ENCODE peak calls at places on chromosome X, in four cellular contexts. R, T, A and B are unnamed samples. For H3K4me1, the result is how much of the 10 kb centered on the place peaks cover.

GRCh38 chrX:19593684-19594083 is 78.4 kb upstream of the MAP3K15 start:
- DNase-seq in R (peak), T (peak), A (peak), B (no peak)

GRCh38 chrX:120419465-120419864 is 49.6 kb downstream of the LAMP2 start:
- DNase-seq in R (no peak), T (peak), A (no peak), B (no peak)

GRCh38 chrX:88613338-88613737 is 133.7 kb upstream of the CPXCR1 start:
- DNase-seq in R (no peak), T (no peak), A (peak), B (no peak)

GRCh38 chrX:67545772-67546495 is 2.1 kb downstream of the AR start:
- DNase-seq in R (peak), T (no peak), A (peak), B (peak)

GRCh38 chrX:5733483-5733882 is 495.2 kb downstream of the NLGN4X start:
- DNase-seq in R (no peak), T (no peak), A (no peak), B (no peak)

GRCh38 chrX:129686422-129686948 is 31.7 kb upstream of the APLN start:
- DNase-seq in R (peak), T (no peak), A (no peak), B (peak)

GRCh38 chrX:74779175-74779574 is 146.1 kb downstream of the NEXMIF start:
- DNase-seq in R (no peak), T (no peak), A (no peak), B (no peak)

GRCh38 chrX:133645251-133645650 is 230.0 kb upstream of the GPC4 start:
- DNase-seq in R (peak), T (no peak), A (no peak), B (no peak)

GRCh38 chrX:67725471-67725870 is 181.7 kb downstream of the AR start:
- DNase-seq in R (no peak), T (no peak), A (no peak), B (no peak)

GRCh38 chrX:121260568-121261240 is 213.3 kb downstream of the GLUD2 start:
- DNase-seq in R (no peak), T (no peak), A (no peak), B (no peak)

GRCh38 chrX:17818729-17819128 is 42.4 kb downstream of the RAI2 start:
- DNase-seq in R (no peak), T (no peak), A (no peak), B (no peak)

GRCh38 chrX:123779908-123780396 is 47.1 kb upstream of the THOC2 start:
- DNase-seq in R (no peak), T (no peak), A (no peak), B (no peak)

GRCh38 chrX:152635941-152636340 is 1.8 kb upstream of the GABRQ start:
- DNase-seq in R (peak), T (no peak), A (peak), B (no peak)

GRCh38 chrX:39736219-39737211 is 361.2 kb downstream of the BCOR start:
- DNase-seq in R (peak), T (no peak), A (peak), B (peak)

GRCh38 chrX:55167124-55167523 is 53.0 kb upstream of the PAGE5 start:
- DNase-seq in R (no peak), T (no peak), A (no peak), B (no peak)

GRCh38 chrX:124940536-124940935 is 379.1 kb upstream of the TEX13C start:
- DNase-seq in R (no peak), T (no peak), A (no peak), B (no peak)

GRCh38 chrX:153625271-153626024 is 21.6 kb upstream of the DUSP9 start:
- DNase-seq in R (no peak), T (no peak), A (no peak), B (no peak)

GRCh38 chrX:106862972-106863688 is 40.0 kb downstream of the RIPPLY1 start:
- DNase-seq in R (no peak), T (no peak), A (peak), B (no peak)

GRCh38 chrX:49003696-49004095 is 1.6 kb upstream of the GRIPAP1 start:
- DNase-seq in R (no peak), T (no peak), A (no peak), B (no peak)

GRCh38 chrX:140756948-140757347 is 47.4 kb downstream of the LINC00632 start:
- DNase-seq in R (no peak), T (no peak), A (no peak), B (no peak)

GRCh38 chrX:40514376-40514775 is 66.4 kb upstream of the ATP6AP2 start:
- DNase-seq in R (no peak), T (no peak), A (no peak), B (no peak)

GRCh38 chrX:45959567-45959966 is 585.7 kb downstream of the ZNF674 start:
- DNase-seq in R (no peak), T (no peak), A (no peak), B (no peak)

GRCh38 chrX:7586126-7586525 is 256.8 kb upstream of the VCX start:
- DNase-seq in R (no peak), T (no peak), A (no peak), B (no peak)

GRCh38 chrX:44828008-44828605 is 15.7 kb upstream of the DUSP21 start:
- DNase-seq in R (no peak), T (no peak), A (peak), B (no peak)

GRCh38 chrX:110374544-110374943 is 15.9 kb downstream of the RTL9 start:
- DNase-seq in R (no peak), T (no peak), A (no peak), B (no peak)

GRCh38 chrX:153646620-153647373 is at the start of gene DUSP9:
- DNase-seq in R (no peak), T (no peak), A (peak), B (peak)

DNA sequence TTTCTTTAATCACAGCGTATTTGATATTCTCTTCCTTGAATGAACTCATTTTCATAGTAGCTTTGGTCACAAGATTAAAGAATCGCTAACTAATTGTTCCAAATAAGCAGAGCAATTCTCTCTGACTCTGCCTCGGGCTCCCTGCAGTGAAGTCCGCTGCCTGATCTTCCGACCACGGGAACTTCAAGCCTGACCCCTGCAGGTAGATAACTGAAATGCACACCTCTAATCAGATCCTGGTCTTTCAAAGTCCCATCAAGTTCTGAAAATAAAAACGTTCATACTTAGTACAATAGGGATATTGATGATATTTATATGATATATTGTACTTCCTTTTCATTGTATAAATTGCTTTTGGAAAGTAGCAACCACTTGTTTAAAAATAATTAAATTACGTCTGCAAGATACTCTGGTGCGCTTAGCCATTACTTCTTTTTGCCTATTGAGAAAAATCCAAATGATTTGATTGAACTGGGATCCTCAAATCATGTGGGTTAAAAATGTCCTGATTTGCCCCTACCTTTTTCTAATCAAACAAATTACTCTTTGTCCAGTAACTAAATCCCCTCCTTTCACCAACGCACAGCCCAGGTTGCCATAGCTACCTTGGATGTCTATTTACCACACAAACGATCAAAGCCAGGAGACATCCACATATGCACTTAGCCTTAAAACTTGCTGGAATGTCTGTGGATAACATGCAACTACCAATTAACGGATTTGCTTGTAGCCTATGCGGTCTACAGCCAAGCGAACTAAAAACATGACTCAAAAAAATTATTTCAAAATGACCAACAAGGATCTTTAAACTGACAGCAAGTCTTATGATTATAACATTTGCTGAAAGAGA is 4.2 kb downstream of the MID1 start:
- DNase-seq in R (peak), T (no peak), A (peak), B (no peak)
- H3K4me1 ChIP-seq in R (under half), T (under half), A (under half), B (under half)

GRCh38 chrX:107978080-107978479 is 4.1 kb downstream of the TEX13B start:
- DNase-seq in R (no peak), T (no peak), A (no peak), B (no peak)
- H3K4me3 ChIP-seq in R (no peak), T (no peak), A (no peak), B (no peak)

GRCh38 chrX:132217203-132218073 is 1.8 kb downstream of the RAP2C start:
- DNase-seq in R (peak), T (peak), A (peak), B (peak)
- H3K27ac ChIP-seq in R (peak), T (peak), A (peak), B (peak)

GRCh38 chrX:1558761-1559468 is 21.9 kb upstream of the P2RY8 start:
- DNase-seq in R (no peak), T (no peak), A (no peak), B (no peak)

GRCh38 chrX:1555370-1555769 is 18.4 kb upstream of the P2RY8 start:
- DNase-seq in R (no peak), T (no peak), A (no peak), B (no peak)

GRCh38 chrX:1564750-1565683 is 26.4 kb upstream of the AKAP17A start:
- DNase-seq in R (no peak), T (no peak), A (no peak), B (no peak)

GRCh38 chrX:1561164-1561563 is 24.2 kb upstream of the P2RY8 start:
- DNase-seq in R (no peak), T (no peak), A (no peak), B (no peak)
- H3K4me1 ChIP-seq in R (under half), T (under half), A (under half), B (under half)